ENCODE peak calls at places on chromosome 3, in nine cellular contexts. One of them, this sample, is unnamed.

GRCh38 chr3:45477026-45477725 is 88.8 kb downstream of the LARS2 start:
- DNase-seq in upper lobe of right lung: no peak
- DNase-seq in sigmoid colon: no peak
- DNase-seq in foreskin fibroblast: no peak
- DNase-seq in heart left ventricle: no peak
- DNase-seq in A549: no peak
- DNase-seq in dorsolateral prefrontal cortex: no peak
- DNase-seq in Panc1: no peak
- DNase-seq in mammary epithelial cell: no peak
- DNase-seq in this sample: no peak

GRCh38 chr3:103048371-103048722 is 613.5 kb downstream of the ZPLD1 start:
- DNase-seq in upper lobe of right lung: no peak
- DNase-seq in sigmoid colon: no peak
- DNase-seq in foreskin fibroblast: no peak
- DNase-seq in heart left ventricle: no peak
- DNase-seq in A549: no peak
- DNase-seq in dorsolateral prefrontal cortex: no peak
- DNase-seq in Panc1: no peak
- DNase-seq in mammary epithelial cell: no peak
- DNase-seq in this sample: no peak

GRCh38 chr3:38711321-38711720 is 61.8 kb upstream of the SCN5A start:
- DNase-seq in upper lobe of right lung: no peak
- DNase-seq in sigmoid colon: no peak
- DNase-seq in foreskin fibroblast: peak
- DNase-seq in heart left ventricle: no peak
- DNase-seq in A549: no peak
- DNase-seq in dorsolateral prefrontal cortex: no peak
- DNase-seq in Panc1: no peak
- DNase-seq in mammary epithelial cell: no peak
- DNase-seq in this sample: no peak

GRCh38 chr3:110608566-110608965 is 463.1 kb upstream of the NECTIN3 start:
- DNase-seq in upper lobe of right lung: no peak
- DNase-seq in sigmoid colon: no peak
- DNase-seq in foreskin fibroblast: peak
- DNase-seq in heart left ventricle: no peak
- DNase-seq in A549: no peak
- DNase-seq in dorsolateral prefrontal cortex: no peak
- DNase-seq in Panc1: no peak
- DNase-seq in mammary epithelial cell: no peak
- DNase-seq in this sample: no peak

GRCh38 chr3:141603473-141604035 is 116.7 kb downstream of the RASA2 start:
- DNase-seq in upper lobe of right lung: no peak
- DNase-seq in sigmoid colon: no peak
- DNase-seq in foreskin fibroblast: no peak
- DNase-seq in heart left ventricle: no peak
- DNase-seq in A549: no peak
- DNase-seq in dorsolateral prefrontal cortex: no peak
- DNase-seq in Panc1: no peak
- DNase-seq in mammary epithelial cell: peak
- DNase-seq in this sample: no peak

GRCh38 chr3:72997421-72997961 is 880 bp downstream of the PPP4R2 start:
- DNase-seq in upper lobe of right lung: no peak
- DNase-seq in sigmoid colon: no peak
- DNase-seq in foreskin fibroblast: peak
- DNase-seq in heart left ventricle: no peak
- DNase-seq in A549: peak
- DNase-seq in dorsolateral prefrontal cortex: no peak
- DNase-seq in Panc1: no peak
- DNase-seq in mammary epithelial cell: peak
- DNase-seq in this sample: no peak

GRCh38 chr3:122691195-122691594 is 10.6 kb downstream of the PARP14 start:
- DNase-seq in upper lobe of right lung: no peak
- DNase-seq in sigmoid colon: no peak
- DNase-seq in foreskin fibroblast: peak
- DNase-seq in heart left ventricle: no peak
- DNase-seq in A549: peak
- DNase-seq in dorsolateral prefrontal cortex: no peak
- DNase-seq in Panc1: no peak
- DNase-seq in mammary epithelial cell: no peak
- DNase-seq in this sample: no peak

GRCh38 chr3:79983063-79983561 is 215.3 kb upstream of the ROBO1 start:
- DNase-seq in upper lobe of right lung: no peak
- DNase-seq in sigmoid colon: no peak
- DNase-seq in foreskin fibroblast: no peak
- DNase-seq in heart left ventricle: no peak
- DNase-seq in A549: no peak
- DNase-seq in dorsolateral prefrontal cortex: no peak
- DNase-seq in Panc1: no peak
- DNase-seq in mammary epithelial cell: no peak
- DNase-seq in this sample: no peak

GRCh38 chr3:193921480-193921879 is 214.5 kb upstream of the HES1 start:
- DNase-seq in upper lobe of right lung: no peak
- DNase-seq in sigmoid colon: no peak
- DNase-seq in foreskin fibroblast: no peak
- DNase-seq in heart left ventricle: no peak
- DNase-seq in A549: no peak
- DNase-seq in dorsolateral prefrontal cortex: no peak
- DNase-seq in Panc1: no peak
- DNase-seq in mammary epithelial cell: no peak
- DNase-seq in this sample: no peak
- TF ChIP-seq CTCF in upper lobe of right lung: no peak
- TF ChIP-seq CTCF in sigmoid colon: no peak
- TF ChIP-seq CTCF in foreskin fibroblast: no peak
- TF ChIP-seq CTCF in heart left ventricle: no peak
- TF ChIP-seq CTCF in A549: no peak
- TF ChIP-seq CTCF in dorsolateral prefrontal cortex: no peak
- TF ChIP-seq CTCF in Panc1: no peak
- TF ChIP-seq CTCF in mammary epithelial cell: no peak
- TF ChIP-seq CTCF in this sample: no peak

GRCh38 chr3:170484869-170485268 is 66.2 kb downstream of the CLDN11 start:
- DNase-seq in upper lobe of right lung: no peak
- DNase-seq in sigmoid colon: no peak
- DNase-seq in foreskin fibroblast: no peak
- DNase-seq in heart left ventricle: no peak
- DNase-seq in A549: no peak
- DNase-seq in dorsolateral prefrontal cortex: no peak
- DNase-seq in Panc1: no peak
- DNase-seq in mammary epithelial cell: no peak
- DNase-seq in this sample: no peak

GRCh38 chr3:170485294-170485693 is 66.6 kb downstream of the CLDN11 start:
- DNase-seq in upper lobe of right lung: no peak
- DNase-seq in sigmoid colon: no peak
- DNase-seq in foreskin fibroblast: peak
- DNase-seq in heart left ventricle: no peak
- DNase-seq in A549: no peak
- DNase-seq in dorsolateral prefrontal cortex: no peak
- DNase-seq in Panc1: no peak
- DNase-seq in mammary epithelial cell: no peak
- DNase-seq in this sample: no peak

GRCh38 chr3:170482199-170482598 is 63.5 kb downstream of the CLDN11 start:
- DNase-seq in upper lobe of right lung: no peak
- DNase-seq in sigmoid colon: no peak
- DNase-seq in foreskin fibroblast: no peak
- DNase-seq in heart left ventricle: no peak
- DNase-seq in A549: no peak
- DNase-seq in dorsolateral prefrontal cortex: no peak
- DNase-seq in Panc1: no peak
- DNase-seq in mammary epithelial cell: no peak
- DNase-seq in this sample: no peak

GRCh38 chr3:170485696-170486095 is 67.0 kb downstream of the CLDN11 start:
- DNase-seq in upper lobe of right lung: no peak
- DNase-seq in sigmoid colon: no peak
- DNase-seq in foreskin fibroblast: no peak
- DNase-seq in heart left ventricle: no peak
- DNase-seq in A549: no peak
- DNase-seq in dorsolateral prefrontal cortex: peak
- DNase-seq in Panc1: no peak
- DNase-seq in mammary epithelial cell: no peak
- DNase-seq in this sample: no peak

DNA sequence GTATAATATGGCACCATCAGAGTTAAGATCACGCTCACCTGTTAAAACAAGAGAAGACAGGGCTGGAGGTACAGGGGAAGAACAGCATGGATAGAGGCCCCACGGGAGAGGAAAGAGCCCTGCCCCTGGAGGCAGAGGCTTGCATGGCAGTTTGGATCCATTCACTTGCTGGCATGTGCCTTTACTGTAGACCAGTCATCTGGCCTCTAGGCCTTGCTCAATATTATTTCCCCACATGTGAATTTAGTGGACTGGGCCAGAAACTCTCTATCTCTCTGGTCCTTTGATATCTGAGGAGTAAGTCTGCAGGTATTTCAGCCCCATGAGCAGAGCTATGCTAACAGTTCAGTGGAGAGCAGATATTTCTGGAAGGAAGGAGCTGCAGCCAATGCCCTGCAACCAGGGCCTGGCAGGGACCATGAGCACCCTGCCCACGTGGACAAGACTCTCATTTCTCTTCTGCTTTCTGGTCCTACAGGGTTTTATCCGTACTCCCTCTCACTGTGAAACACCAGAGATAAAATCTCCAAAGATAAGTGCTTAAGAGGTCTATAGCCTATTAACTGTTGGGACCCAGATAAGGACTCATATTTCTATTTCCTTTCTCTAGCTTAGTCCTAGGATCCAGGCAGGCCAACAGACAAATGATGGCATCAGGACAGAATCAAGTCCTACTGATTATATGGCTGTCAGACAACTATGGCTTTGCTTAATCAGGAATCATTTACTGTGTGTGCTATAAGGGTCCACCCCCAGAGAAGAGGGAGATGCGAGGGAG is 65.0 kb downstream of the CLDN11 start:
- DNase-seq in upper lobe of right lung: no peak
- DNase-seq in sigmoid colon: no peak
- DNase-seq in foreskin fibroblast: no peak
- DNase-seq in heart left ventricle: no peak
- DNase-seq in A549: no peak
- DNase-seq in dorsolateral prefrontal cortex: no peak
- DNase-seq in Panc1: no peak
- DNase-seq in mammary epithelial cell: no peak
- DNase-seq in this sample: no peak
- TF ChIP-seq CTCF in upper lobe of right lung: no peak
- TF ChIP-seq CTCF in sigmoid colon: no peak
- TF ChIP-seq CTCF in foreskin fibroblast: no peak
- TF ChIP-seq CTCF in heart left ventricle: no peak
- TF ChIP-seq CTCF in A549: no peak
- TF ChIP-seq CTCF in dorsolateral prefrontal cortex: no peak
- TF ChIP-seq CTCF in Panc1: no peak
- TF ChIP-seq CTCF in mammary epithelial cell: no peak
- TF ChIP-seq CTCF in this sample: no peak

GRCh38 chr3:159764211-159765024 is 224.2 kb upstream of the IL12A start:
- DNase-seq in upper lobe of right lung: peak
- DNase-seq in sigmoid colon: peak
- DNase-seq in foreskin fibroblast: peak
- DNase-seq in heart left ventricle: peak
- DNase-seq in A549: peak
- DNase-seq in dorsolateral prefrontal cortex: peak
- DNase-seq in Panc1: peak
- DNase-seq in mammary epithelial cell: peak
- DNase-seq in this sample: peak

GRCh38 chr3:159762981-159763465 is 225.6 kb upstream of the IL12A start:
- DNase-seq in upper lobe of right lung: peak
- DNase-seq in sigmoid colon: peak
- DNase-seq in foreskin fibroblast: peak
- DNase-seq in heart left ventricle: peak
- DNase-seq in A549: peak
- DNase-seq in dorsolateral prefrontal cortex: peak
- DNase-seq in Panc1: no peak
- DNase-seq in mammary epithelial cell: peak
- DNase-seq in this sample: no peak

GRCh38 chr3:159765025-159765859 is 223.4 kb upstream of the IL12A start:
- DNase-seq in upper lobe of right lung: peak
- DNase-seq in sigmoid colon: peak
- DNase-seq in foreskin fibroblast: peak
- DNase-seq in heart left ventricle: peak
- DNase-seq in A549: peak
- DNase-seq in dorsolateral prefrontal cortex: peak
- DNase-seq in Panc1: peak
- DNase-seq in mammary epithelial cell: peak
- DNase-seq in this sample: no peak

GRCh38 chr3:159762238-159762637 is 226.4 kb upstream of the IL12A start:
- DNase-seq in upper lobe of right lung: no peak
- DNase-seq in sigmoid colon: no peak
- DNase-seq in foreskin fibroblast: peak
- DNase-seq in heart left ventricle: no peak
- DNase-seq in A549: peak
- DNase-seq in dorsolateral prefrontal cortex: no peak
- DNase-seq in Panc1: no peak
- DNase-seq in mammary epithelial cell: no peak
- DNase-seq in this sample: no peak

DNA sequence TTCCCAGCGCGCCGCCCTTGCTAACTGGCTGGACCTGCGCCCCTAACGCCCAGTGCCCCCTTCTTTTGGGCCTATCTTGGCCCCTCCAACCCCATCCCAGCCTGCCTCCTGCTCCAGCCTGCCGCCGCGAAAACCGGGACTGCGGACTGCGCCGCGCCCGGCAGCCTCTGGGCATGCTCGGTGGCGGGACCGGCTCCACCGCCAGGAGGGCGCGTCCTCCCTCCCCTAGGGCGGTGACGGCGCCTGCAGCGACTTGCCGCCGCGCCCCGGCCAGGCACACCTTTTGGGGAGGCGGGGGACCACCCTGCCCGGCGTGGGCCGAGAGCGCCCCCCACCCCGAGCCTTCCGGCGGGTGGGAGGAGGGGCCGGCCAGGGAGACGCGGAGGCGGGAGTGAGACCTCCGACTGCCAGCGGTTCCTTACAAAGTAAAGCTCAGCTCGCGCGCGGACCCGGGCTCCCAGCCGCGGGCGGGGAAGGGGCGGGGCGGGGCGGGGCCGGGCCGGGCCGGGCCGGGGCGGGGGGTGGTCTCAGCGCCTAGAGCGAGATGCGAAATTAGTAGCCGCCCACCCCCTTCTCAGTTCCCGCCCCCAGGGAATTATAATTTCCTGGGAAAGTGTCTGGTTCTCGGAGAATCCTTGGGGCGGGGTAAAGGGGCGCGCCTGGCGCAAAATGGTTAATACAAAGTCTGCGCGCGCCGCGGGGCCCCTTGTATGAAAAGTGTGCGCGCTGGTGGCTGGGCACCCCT is 225.0 kb upstream of the IL12A start:
- DNase-seq in upper lobe of right lung: peak
- DNase-seq in sigmoid colon: peak
- DNase-seq in foreskin fibroblast: peak
- DNase-seq in heart left ventricle: peak
- DNase-seq in A549: peak
- DNase-seq in dorsolateral prefrontal cortex: peak
- DNase-seq in Panc1: peak
- DNase-seq in mammary epithelial cell: peak
- DNase-seq in this sample: peak
- TF ChIP-seq CTCF in upper lobe of right lung: peak
- TF ChIP-seq CTCF in sigmoid colon: peak
- TF ChIP-seq CTCF in foreskin fibroblast: peak
- TF ChIP-seq CTCF in heart left ventricle: peak
- TF ChIP-seq CTCF in A549: peak
- TF ChIP-seq CTCF in dorsolateral prefrontal cortex: peak
- TF ChIP-seq CTCF in Panc1: peak
- TF ChIP-seq CTCF in mammary epithelial cell: no peak
- TF ChIP-seq CTCF in this sample: no peak

GRCh38 chr3:85572978-85573377 is 614.2 kb downstream of the CADM2 start:
- DNase-seq in upper lobe of right lung: no peak
- DNase-seq in sigmoid colon: no peak
- DNase-seq in foreskin fibroblast: no peak
- DNase-seq in heart left ventricle: no peak
- DNase-seq in A549: no peak
- DNase-seq in dorsolateral prefrontal cortex: no peak
- DNase-seq in Panc1: no peak
- DNase-seq in mammary epithelial cell: no peak
- DNase-seq in this sample: no peak

GRCh38 chr3:85570819-85571218 is 612.0 kb downstream of the CADM2 start:
- DNase-seq in upper lobe of right lung: no peak
- DNase-seq in sigmoid colon: no peak
- DNase-seq in foreskin fibroblast: no peak
- DNase-seq in heart left ventricle: no peak
- DNase-seq in A549: no peak
- DNase-seq in dorsolateral prefrontal cortex: no peak
- DNase-seq in Panc1: no peak
- DNase-seq in mammary epithelial cell: no peak
- DNase-seq in this sample: no peak

GRCh38 chr3:85571835-85572234 is 613.0 kb downstream of the CADM2 start:
- DNase-seq in upper lobe of right lung: no peak
- DNase-seq in sigmoid colon: no peak
- DNase-seq in foreskin fibroblast: peak
- DNase-seq in heart left ventricle: no peak
- DNase-seq in A549: no peak
- DNase-seq in dorsolateral prefrontal cortex: no peak
- DNase-seq in Panc1: no peak
- DNase-seq in mammary epithelial cell: peak
- DNase-seq in this sample: no peak

GRCh38 chr3:85572426-85572825 is 613.6 kb downstream of the CADM2 start:
- DNase-seq in upper lobe of right lung: no peak
- DNase-seq in sigmoid colon: no peak
- DNase-seq in foreskin fibroblast: no peak
- DNase-seq in heart left ventricle: no peak
- DNase-seq in A549: no peak
- DNase-seq in dorsolateral prefrontal cortex: no peak
- DNase-seq in Panc1: no peak
- DNase-seq in mammary epithelial cell: no peak
- DNase-seq in this sample: no peak

DNA sequence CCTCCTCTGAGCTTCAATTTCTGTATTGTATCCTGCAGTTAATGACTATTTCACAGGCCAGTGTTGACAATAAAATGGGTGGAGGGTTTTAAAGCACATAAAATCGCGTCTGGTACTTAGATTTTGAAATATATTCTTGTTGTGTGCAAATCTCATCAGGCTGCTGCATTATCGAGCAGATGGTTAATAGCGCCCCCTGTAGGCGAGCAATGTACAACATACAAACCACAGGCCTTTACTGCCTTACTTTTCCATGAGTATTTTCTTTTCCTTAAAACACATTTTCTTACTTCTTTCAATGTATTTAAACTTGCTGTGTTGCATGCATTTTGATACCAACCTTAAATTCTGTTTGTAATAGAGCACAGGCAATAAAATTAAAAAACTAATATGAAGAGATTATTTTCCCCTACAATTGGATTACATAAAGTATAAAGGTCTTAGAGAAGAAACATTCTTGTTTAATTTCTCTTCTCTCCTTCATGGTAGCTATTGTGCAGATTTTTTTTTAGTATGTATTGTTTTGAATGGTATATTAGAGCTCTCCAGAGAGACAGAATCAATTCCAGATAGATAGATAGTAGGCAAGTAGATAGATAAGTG is 608.4 kb downstream of the CADM2 start:
- DNase-seq in upper lobe of right lung: no peak
- DNase-seq in sigmoid colon: no peak
- DNase-seq in foreskin fibroblast: peak
- DNase-seq in heart left ventricle: no peak
- DNase-seq in A549: peak
- DNase-seq in dorsolateral prefrontal cortex: no peak
- DNase-seq in Panc1: no peak
- DNase-seq in mammary epithelial cell: peak
- DNase-seq in this sample: no peak
- TF ChIP-seq CTCF in upper lobe of right lung: peak
- TF ChIP-seq CTCF in sigmoid colon: no peak
- TF ChIP-seq CTCF in foreskin fibroblast: peak
- TF ChIP-seq CTCF in heart left ventricle: peak
- TF ChIP-seq CTCF in A549: no peak
- TF ChIP-seq CTCF in dorsolateral prefrontal cortex: peak
- TF ChIP-seq CTCF in Panc1: peak
- TF ChIP-seq CTCF in mammary epithelial cell: peak
- TF ChIP-seq CTCF in this sample: peak